ENCODE peak calls at places on chromosome 10, in four cellular contexts. One of them, this sample, is unnamed.

GRCh38 chr10:44386546-44387052 is 1.7 kb upstream of the CXCL12 start:
- DNase-seq in K562: peak
- DNase-seq in GM12878: no peak
- DNase-seq in HepG2: peak
- DNase-seq in this sample: peak

GRCh38 chr10:46523881-46524470 is 32.5 kb downstream of the GPRIN2 start:
- DNase-seq in GM12878: no peak
- DNase-seq in HepG2: no peak
- DNase-seq in K562: no peak
- DNase-seq in this sample: no peak

GRCh38 chr10:74419491-74420466 is 268.8 kb downstream of the ADK start:
- DNase-seq in HepG2: no peak
- DNase-seq in K562: peak
- DNase-seq in GM12878: peak
- DNase-seq in this sample: no peak

GRCh38 chr10:118374404-118374803 is 32.3 kb upstream of the FAM204A start:
- DNase-seq in K562: no peak
- DNase-seq in HepG2: no peak
- DNase-seq in GM12878: no peak
- DNase-seq in this sample: no peak

GRCh38 chr10:132434405-132435005 is 37.5 kb downstream of the PWWP2B start:
- DNase-seq in HepG2: no peak
- DNase-seq in GM12878: no peak
- DNase-seq in K562: peak
- DNase-seq in this sample: peak

GRCh38 chr10:81068446-81068845 is 530.7 kb downstream of the SH2D4B start:
- DNase-seq in HepG2: no peak
- DNase-seq in K562: no peak
- DNase-seq in GM12878: no peak
- DNase-seq in this sample: no peak

GRCh38 chr10:57262908-57263307 is 901.8 kb upstream of the ZWINT start:
- DNase-seq in GM12878: no peak
- DNase-seq in K562: no peak
- DNase-seq in HepG2: no peak
- DNase-seq in this sample: no peak

GRCh38 chr10:3955954-3956617 is 171.1 kb upstream of the KLF6 start:
- DNase-seq in GM12878: no peak
- DNase-seq in HepG2: no peak
- DNase-seq in K562: no peak
- DNase-seq in this sample: no peak

GRCh38 chr10:78301891-78302738 is 268.5 kb downstream of the RPS24 start:
- DNase-seq in GM12878: no peak
- DNase-seq in HepG2: peak
- DNase-seq in K562: no peak
- DNase-seq in this sample: no peak

GRCh38 chr10:57759777-57760176 is 507.9 kb downstream of the IPMK start:
- DNase-seq in GM12878: no peak
- DNase-seq in HepG2: no peak
- DNase-seq in K562: no peak
- DNase-seq in this sample: no peak

GRCh38 chr10:4082851-4083250 is 297.8 kb upstream of the KLF6 start:
- DNase-seq in K562: no peak
- DNase-seq in HepG2: no peak
- DNase-seq in GM12878: no peak
- DNase-seq in this sample: no peak

GRCh38 chr10:79111427-79111826 is 42.7 kb downstream of the ZMIZ1 start:
- DNase-seq in HepG2: peak
- DNase-seq in GM12878: no peak
- DNase-seq in K562: no peak
- DNase-seq in this sample: no peak

GRCh38 chr10:6269953-6270867 is 67.5 kb downstream of the PFKFB3 start:
- DNase-seq in K562: no peak
- DNase-seq in HepG2: no peak
- DNase-seq in GM12878: peak
- DNase-seq in this sample: no peak

GRCh38 chr10:10118131-10118530 is 899.5 kb upstream of the CELF2 start:
- DNase-seq in HepG2: no peak
- DNase-seq in K562: no peak
- DNase-seq in GM12878: no peak
- DNase-seq in this sample: no peak

GRCh38 chr10:131089150-131089549 is 222.4 kb downstream of the TCERG1L start:
- DNase-seq in HepG2: no peak
- DNase-seq in K562: no peak
- DNase-seq in GM12878: no peak
- DNase-seq in this sample: no peak

GRCh38 chr10:112492736-112493135 is 45.7 kb downstream of the VTI1A start:
- DNase-seq in HepG2: no peak
- DNase-seq in K562: no peak
- DNase-seq in GM12878: no peak
- DNase-seq in this sample: no peak

GRCh38 chr10:72038458-72039001 is 49.8 kb downstream of the SPOCK2 start:
- DNase-seq in K562: no peak
- DNase-seq in HepG2: peak
- DNase-seq in GM12878: no peak
- DNase-seq in this sample: no peak

GRCh38 chr10:126480648-126481047 is 92.4 kb upstream of the ADAM12 start:
- DNase-seq in HepG2: no peak
- DNase-seq in K562: no peak
- DNase-seq in GM12878: no peak
- DNase-seq in this sample: no peak

GRCh38 chr10:21002097-21002878 is 105.2 kb upstream of the NEBL start:
- DNase-seq in K562: no peak
- DNase-seq in GM12878: no peak
- DNase-seq in HepG2: no peak
- DNase-seq in this sample: no peak

GRCh38 chr10:22386396-22386928 is 41.2 kb downstream of the SPAG6 start:
- DNase-seq in GM12878: no peak
- DNase-seq in HepG2: no peak
- DNase-seq in K562: peak
- DNase-seq in this sample: no peak

GRCh38 chr10:100749059-100749308 is 3.6 kb downstream of the PAX2 start:
- DNase-seq in K562: no peak
- DNase-seq in GM12878: no peak
- DNase-seq in HepG2: no peak
- DNase-seq in this sample: no peak

GRCh38 chr10:103491729-103492364 is 1.7 kb upstream of the NEURL1 start:
- DNase-seq in GM12878: no peak
- DNase-seq in K562: no peak
- DNase-seq in HepG2: peak
- DNase-seq in this sample: no peak

GRCh38 chr10:120208488-120208887 is 248.5 kb upstream of the PLPP4 start:
- DNase-seq in GM12878: no peak
- DNase-seq in K562: no peak
- DNase-seq in HepG2: no peak
- DNase-seq in this sample: no peak

GRCh38 chr10:80163741-80164341 is 31.3 kb downstream of the PLAC9 start:
- DNase-seq in K562: no peak
- DNase-seq in HepG2: no peak
- DNase-seq in GM12878: no peak
- DNase-seq in this sample: no peak

GRCh38 chr10:78952686-78953085 is 116.1 kb upstream of the ZMIZ1 start:
- DNase-seq in GM12878: no peak
- DNase-seq in K562: no peak
- DNase-seq in HepG2: no peak
- DNase-seq in this sample: no peak

GRCh38 chr10:51233337-51234100 is 159.2 kb downstream of the PRKG1 start:
- DNase-seq in GM12878: no peak
- DNase-seq in K562: no peak
- DNase-seq in HepG2: no peak
- DNase-seq in this sample: no peak

GRCh38 chr10:103479135-103479534 is at the start of gene CALHM3:
- DNase-seq in HepG2: no peak
- DNase-seq in GM12878: no peak
- DNase-seq in K562: no peak
- DNase-seq in this sample: no peak

GRCh38 chr10:42743697-42744096 is 38.9 kb upstream of the BMS1 start:
- DNase-seq in GM12878: no peak
- DNase-seq in K562: no peak
- DNase-seq in HepG2: no peak
- DNase-seq in this sample: no peak

GRCh38 chr10:34474060-34474376 is 341.1 kb downstream of the PARD3 start:
- DNase-seq in HepG2: peak
- DNase-seq in K562: no peak
- DNase-seq in GM12878: no peak
- DNase-seq in this sample: no peak

GRCh38 chr10:111243126-111243525 is 166.3 kb downstream of the ADRA2A start:
- DNase-seq in GM12878: no peak
- DNase-seq in HepG2: no peak
- DNase-seq in K562: no peak
- DNase-seq in this sample: no peak

GRCh38 chr10:61942997-61943457 is 41.5 kb downstream of the ARID5B start:
- DNase-seq in GM12878: no peak
- DNase-seq in K562: no peak
- DNase-seq in HepG2: no peak
- DNase-seq in this sample: no peak

GRCh38 chr10:61939575-61940301 is 38.2 kb downstream of the ARID5B start:
- DNase-seq in GM12878: no peak
- DNase-seq in HepG2: no peak
- DNase-seq in K562: peak
- DNase-seq in this sample: no peak

GRCh38 chr10:61944445-61945123 is 43.1 kb downstream of the ARID5B start:
- DNase-seq in HepG2: no peak
- DNase-seq in GM12878: no peak
- DNase-seq in K562: no peak
- DNase-seq in this sample: no peak

GRCh38 chr10:61941202-61941651 is 39.7 kb downstream of the ARID5B start:
- DNase-seq in K562: no peak
- DNase-seq in GM12878: no peak
- DNase-seq in HepG2: no peak
- DNase-seq in this sample: no peak

GRCh38 chr10:61943699-61944444 is 42.4 kb downstream of the ARID5B start:
- DNase-seq in GM12878: no peak
- DNase-seq in K562: no peak
- DNase-seq in HepG2: no peak
- DNase-seq in this sample: no peak
- TF ChIP-seq FOXM1 in GM12878: no peak
- TF ChIP-seq FOXM1 in K562: no peak
- TF ChIP-seq FOXM1 in HepG2: no peak
- TF ChIP-seq FOXM1 in this sample: no peak

GRCh38 chr10:52954407-52954806 is 181.8 kb upstream of the MBL2 start:
- DNase-seq in HepG2: no peak
- DNase-seq in GM12878: no peak
- DNase-seq in K562: no peak
- DNase-seq in this sample: no peak

GRCh38 chr10:52952391-52953079 is 180.0 kb upstream of the MBL2 start:
- DNase-seq in K562: no peak
- DNase-seq in GM12878: no peak
- DNase-seq in HepG2: no peak
- DNase-seq in this sample: no peak

GRCh38 chr10:52950578-52950977 is 178.0 kb upstream of the MBL2 start:
- DNase-seq in GM12878: no peak
- DNase-seq in HepG2: peak
- DNase-seq in K562: no peak
- DNase-seq in this sample: no peak

GRCh38 chr10:52949899-52950298 is 177.3 kb upstream of the MBL2 start:
- DNase-seq in K562: no peak
- DNase-seq in HepG2: peak
- DNase-seq in GM12878: no peak
- DNase-seq in this sample: no peak

GRCh38 chr10:52951819-52952218 is 179.2 kb upstream of the MBL2 start:
- DNase-seq in K562: peak
- DNase-seq in GM12878: no peak
- DNase-seq in HepG2: peak
- DNase-seq in this sample: peak
- TF ChIP-seq FOXK2 in K562: no peak
- TF ChIP-seq FOXK2 in GM12878: no peak
- TF ChIP-seq FOXK2 in HepG2: no peak
- TF ChIP-seq FOXK2 in this sample: no peak

DNA sequence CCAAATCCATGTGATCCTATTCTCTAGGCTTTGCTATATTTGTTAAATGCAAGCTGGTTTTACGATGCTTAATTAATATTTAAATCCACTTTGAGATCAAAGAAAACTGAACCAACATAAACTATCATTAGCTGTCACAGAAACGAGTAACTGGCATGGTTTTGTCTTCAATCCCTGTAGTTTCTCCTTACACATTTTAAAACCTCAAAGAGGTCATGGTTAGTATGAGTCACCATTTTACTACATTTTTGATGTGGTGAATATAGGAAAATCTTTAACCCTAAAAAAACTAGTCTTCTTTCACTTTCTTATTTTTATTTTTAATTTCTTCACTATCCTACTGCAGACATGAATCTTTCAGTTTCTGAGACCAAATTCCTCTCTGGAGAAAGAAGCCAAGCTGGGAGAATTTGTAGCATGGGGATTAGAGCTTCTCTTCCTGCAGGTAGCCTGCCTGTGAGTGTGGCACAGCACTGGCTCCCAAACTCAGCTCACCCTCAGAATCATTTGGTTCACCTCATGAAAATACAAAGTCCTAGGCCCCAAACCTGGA is 8.7 kb upstream of the LIPM start:
- DNase-seq in HepG2: no peak
- DNase-seq in K562: no peak
- DNase-seq in GM12878: peak
- DNase-seq in this sample: no peak
- TF ChIP-seq FOXM1 in HepG2: no peak
- TF ChIP-seq FOXM1 in K562: no peak
- TF ChIP-seq FOXM1 in GM12878: peak
- TF ChIP-seq FOXM1 in this sample: no peak

DNA sequence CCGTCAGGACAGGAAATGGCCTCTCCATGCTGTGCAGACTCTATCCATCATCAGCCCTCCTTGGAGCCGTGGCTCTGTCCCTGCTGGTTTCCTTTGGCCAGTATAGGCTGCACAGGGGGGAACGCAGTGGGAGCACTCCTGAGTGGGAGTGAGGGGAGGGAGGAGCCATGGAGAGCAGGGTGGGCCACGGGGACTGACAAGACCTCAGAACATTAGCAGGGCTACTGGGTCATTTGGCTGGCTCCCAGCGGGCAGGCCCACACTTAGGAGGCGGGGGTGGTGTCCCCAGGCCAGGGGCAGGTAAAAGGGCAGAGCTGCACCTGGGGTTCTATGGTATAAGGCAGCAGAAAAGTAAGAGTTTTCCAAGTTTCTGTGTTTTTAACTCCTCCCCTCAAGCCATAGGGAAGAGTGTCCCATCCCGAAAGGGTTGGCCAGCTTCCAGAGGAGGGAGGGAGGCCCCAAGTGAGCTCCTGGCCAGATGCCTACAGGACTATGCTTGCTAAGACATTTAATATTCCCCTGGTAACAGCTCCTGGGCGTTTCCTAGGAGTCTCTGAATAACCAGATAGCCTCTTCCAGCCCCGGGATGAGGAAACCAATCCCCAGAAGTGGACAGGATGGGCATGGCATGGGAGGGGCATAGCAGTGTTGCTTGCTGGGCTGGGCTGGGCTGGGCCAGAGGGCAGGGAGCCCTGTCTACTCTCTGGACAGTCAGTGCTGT is 5.5 kb upstream of the OPN4 start:
- DNase-seq in HepG2: no peak
- DNase-seq in K562: no peak
- DNase-seq in GM12878: no peak
- DNase-seq in this sample: no peak
- TF ChIP-seq FOXK2 in HepG2: no peak
- TF ChIP-seq FOXK2 in K562: no peak
- TF ChIP-seq FOXK2 in GM12878: no peak
- TF ChIP-seq FOXK2 in this sample: no peak